ENCODE peak calls at places on chromosome 19, in nine cellular contexts. L, F, O, G, K, Y, E, M and U are unnamed samples.
A peak's percentile ranks its signal among the peaks of the same experiment; 100 is the strongest.

GRCh38 chr19:41399525-41399924 is 1.9 kb downstream of the BCKDHA start:
- DNase-seq in E (no peak), O (no peak), F (no peak), M (no peak), Y (no peak), K (no peak), G (no peak), L (no peak), U (no peak)

GRCh38 chr19:8361921-8362793 is 1.8 kb upstream of the ANGPTL4 start:
- DNase-seq in G (no peak), M (peak; percentile 99), F (peak; percentile 95), O (no peak), L (no peak), K (no peak), Y (no peak), E (peak; percentile 90), U (peak; percentile 92)

GRCh38 chr19:48501961-48502719 is 9.5 kb downstream of the LMTK3 start:
- DNase-seq in F (peak; percentile 98), G (peak; percentile 99), M (no peak), E (peak; percentile 88), K (peak; percentile 72), L (no peak), O (peak; percentile 72), Y (no peak), U (no peak)

GRCh38 chr19:11279505-11280236 is 16.3 kb upstream of the TSPAN16 start:
- DNase-seq in Y (no peak), K (no peak), L (no peak), G (no peak), M (no peak), E (no peak), O (peak; percentile 16), F (no peak), U (no peak)

GRCh38 chr19:34475026-34475974 is 6.3 kb upstream of the WTIP start:
- DNase-seq in K (no peak), F (no peak), E (no peak), L (no peak), Y (no peak), O (no peak), G (no peak), M (peak; percentile 48), U (no peak)

GRCh38 chr19:3740431-3740830 is 21.1 kb downstream of the APBA3 start:
- DNase-seq in M (no peak), E (no peak), F (no peak), Y (no peak), L (no peak), G (no peak), O (no peak), K (no peak), U (no peak)

GRCh38 chr19:55160128-55160985 is 2.8 kb upstream of the TNNI3 start:
- DNase-seq in K (peak; percentile 80), Y (peak; percentile 9), G (peak; percentile 96), M (peak; percentile 96), F (peak; percentile 92), E (peak; percentile 98), L (peak; percentile 63), O (peak; percentile 69), U (peak; percentile 45)

GRCh38 chr19:50673118-50673517 is 23.9 kb downstream of the C19orf81 start:
- DNase-seq in E (no peak), G (no peak), O (no peak), F (no peak), K (no peak), M (no peak), Y (no peak), L (no peak), U (no peak)

GRCh38 chr19:4676955-4677731 is 7.0 kb upstream of the MYDGF start:
- DNase-seq in Y (no peak), F (peak; percentile 24), L (no peak), E (peak; percentile 41), G (no peak), K (no peak), M (no peak), O (no peak), U (no peak)

GRCh38 chr19:50701367-50701985 is 18.1 kb downstream of the SHANK1 start:
- DNase-seq in F (no peak), M (no peak), E (no peak), L (no peak), O (no peak), Y (no peak), G (no peak), K (no peak), U (no peak)

GRCh38 chr19:31066385-31066784 is 282.9 kb downstream of the TSHZ3 start:
- DNase-seq in L (no peak), G (no peak), E (no peak), M (no peak), F (no peak), Y (no peak), K (no peak), O (no peak), U (peak; percentile 11)

GRCh38 chr19:6362351-6362801 is 1.0 kb downstream of the CLPP start:
- DNase-seq in L (no peak), O (peak; percentile 36), F (no peak), M (no peak), Y (no peak), K (no peak), E (no peak), G (no peak), U (no peak)

GRCh38 chr19:38765214-38765613 is 8.1 kb downstream of the LGALS7 start:
- DNase-seq in O (no peak), K (no peak), G (no peak), F (no peak), M (no peak), E (no peak), L (no peak), Y (no peak), U (no peak)

GRCh38 chr19:55546822-55547614 is 1.7 kb upstream of the SBK3 start:
- DNase-seq in M (peak; percentile 94), G (no peak), K (no peak), F (peak; percentile 34), L (no peak), O (no peak), Y (no peak), E (peak; percentile 67), U (peak; percentile 48)

GRCh38 chr19:34767967-34768366 is 5.0 kb downstream of the ZNF599 start:
- DNase-seq in M (no peak), Y (no peak), O (no peak), E (no peak), G (no peak), F (no peak), K (no peak), L (no peak), U (no peak)

GRCh38 chr19:1700733-1701663 is 48.6 kb upstream of the TCF3 start:
- DNase-seq in E (no peak), K (no peak), F (no peak), Y (no peak), M (no peak), G (no peak), L (no peak), O (no peak), U (no peak)

GRCh38 chr19:18126097-18126496 is 26.9 kb upstream of the PIK3R2 start:
- DNase-seq in O (no peak), M (no peak), E (no peak), F (no peak), K (no peak), L (no peak), G (no peak), Y (no peak), U (no peak)

GRCh38 chr19:29823581-29824330 is 12.0 kb downstream of the CCNE1 start:
- DNase-seq in G (no peak), E (no peak), L (no peak), O (no peak), F (no peak), K (no peak), M (no peak), Y (no peak), U (no peak)

GRCh38 chr19:21519488-21519887 is 14.1 kb downstream of the ZNF429 start:
- DNase-seq in M (no peak), O (no peak), G (no peak), F (no peak), K (no peak), L (no peak), E (no peak), Y (no peak), U (no peak)

GRCh38 chr19:13902993-13903555 is 2.8 kb downstream of the BRME1 start:
- DNase-seq in E (peak; percentile 20), M (no peak), O (no peak), G (no peak), K (no peak), L (no peak), Y (no peak), F (no peak), U (no peak)